ENCODE peak calls at places on chromosomes 16 and 17, in ten cellular contexts. M is HL-60, D is coronary artery, U is AG09309, P is cardiac muscle cell, I is tibial artery, V is cardiac fibroblast, H is choroid plexus epithelial cell, Z is HepG2, R is mammary epithelial cell. O is an unnamed sample.

GRCh38 chr17:55157165-55157564 is 107.6 kb upstream of the HLF start:
- DNase-seq in M (no peak), D (no peak), U (no peak), P (peak; percentile 25), I (no peak), V (peak; percentile 44), H (peak; percentile 77), Z (peak; percentile 48), R (peak; percentile 6), O (no peak)

GRCh38 chr17:50539762-50540440 is 7.1 kb upstream of the SPATA20 start:
- DNase-seq in M (no peak), D (no peak), U (no peak), P (no peak), I (no peak), V (no peak), H (no peak), Z (no peak), R (peak; percentile 92), O (no peak)

GRCh38 chr17:59754547-59754946 is 47.1 kb downstream of the VMP1 start:
- DNase-seq in M (no peak), D (no peak), U (peak; percentile 93), P (peak; percentile 93), I (no peak), V (peak; percentile 92), H (peak; percentile 96), Z (peak; percentile 95), R (peak; percentile 96), O (peak; percentile 96)

GRCh38 chr16:86924537-86924936 is 346.2 kb downstream of the FOXL1 start:
- DNase-seq in M (no peak), D (no peak), U (peak; percentile 61), P (peak; percentile 48), I (no peak), V (peak; percentile 55), H (no peak), Z (no peak), R (peak; percentile 22), O (no peak)

GRCh38 chr17:22463110-22463850 is 771.0 kb downstream of the KCNJ18 start:
- DNase-seq in M (no peak), D (no peak), U (no peak), P (no peak), I (no peak), V (no peak), H (no peak), Z (no peak), R (no peak), O (no peak)

GRCh38 chr17:62807812-62808575 is at the start of gene MARCHF10:
- DNase-seq in M (no peak), D (no peak), U (no peak), P (no peak), I (no peak), V (no peak), H (no peak), Z (no peak), R (no peak), O (no peak)

GRCh38 chr16:81902025-81902424 is 109.2 kb downstream of the SDR42E1 start:
- DNase-seq in M (no peak), D (no peak), U (no peak), P (no peak), I (no peak), V (no peak), H (peak; percentile 85), Z (peak; percentile 34), R (no peak), O (no peak)

GRCh38 chr17:61463068-61463980 is 11.1 kb downstream of the TBX4 start:
- DNase-seq in M (no peak), D (no peak), U (no peak), P (no peak), I (peak; percentile 15), V (no peak), H (no peak), Z (no peak), R (no peak), O (no peak)

GRCh38 chr17:3256575-3256974 is 41.6 kb downstream of the OR3A1 start:
- DNase-seq in M (no peak), D (no peak), U (no peak), P (no peak), I (no peak), V (no peak), H (no peak), Z (no peak), R (no peak), O (no peak)

GRCh38 chr16:84756830-84757229 is 57.0 kb downstream of the USP10 start:
- DNase-seq in M (no peak), D (no peak), U (no peak), P (no peak), I (no peak), V (no peak), H (no peak), Z (no peak), R (no peak), O (no peak)

GRCh38 chr16:1194665-1195392 is 30.2 kb downstream of the TPSG1 start:
- DNase-seq in M (no peak), D (no peak), U (no peak), P (no peak), I (no peak), V (no peak), H (no peak), Z (no peak), R (no peak), O (no peak)
- TF ChIP-seq CTCF in M (no peak), D (peak; percentile 83), U (peak; percentile 71), P (peak; percentile 83), I (peak; percentile 86), V (peak; percentile 48), H (peak; percentile 68), Z (peak; percentile 86), R (peak; percentile 25), O (peak; percentile 60)

GRCh38 chr17:35245196-35245486 is 2.3 kb downstream of the SLFN5 start:
- DNase-seq in M (no peak), D (no peak), U (peak; percentile 96), P (peak; percentile 91), I (no peak), V (peak; percentile 89), H (peak; percentile 95), Z (no peak), R (peak; percentile 92), O (peak; percentile 47)
- H3K4me3 ChIP-seq in M (no peak overlapping the region), D (peak overlapping the region; percentile 77), U (peak overlapping the region; percentile 91), P (no peak overlapping the region), I (no peak overlapping the region), V (peak overlapping the region; percentile 86), H (peak overlapping the region; percentile 88), Z (no peak overlapping the region), R (peak overlapping the region; percentile 24), O (peak overlapping the region; percentile 81)

DNA sequence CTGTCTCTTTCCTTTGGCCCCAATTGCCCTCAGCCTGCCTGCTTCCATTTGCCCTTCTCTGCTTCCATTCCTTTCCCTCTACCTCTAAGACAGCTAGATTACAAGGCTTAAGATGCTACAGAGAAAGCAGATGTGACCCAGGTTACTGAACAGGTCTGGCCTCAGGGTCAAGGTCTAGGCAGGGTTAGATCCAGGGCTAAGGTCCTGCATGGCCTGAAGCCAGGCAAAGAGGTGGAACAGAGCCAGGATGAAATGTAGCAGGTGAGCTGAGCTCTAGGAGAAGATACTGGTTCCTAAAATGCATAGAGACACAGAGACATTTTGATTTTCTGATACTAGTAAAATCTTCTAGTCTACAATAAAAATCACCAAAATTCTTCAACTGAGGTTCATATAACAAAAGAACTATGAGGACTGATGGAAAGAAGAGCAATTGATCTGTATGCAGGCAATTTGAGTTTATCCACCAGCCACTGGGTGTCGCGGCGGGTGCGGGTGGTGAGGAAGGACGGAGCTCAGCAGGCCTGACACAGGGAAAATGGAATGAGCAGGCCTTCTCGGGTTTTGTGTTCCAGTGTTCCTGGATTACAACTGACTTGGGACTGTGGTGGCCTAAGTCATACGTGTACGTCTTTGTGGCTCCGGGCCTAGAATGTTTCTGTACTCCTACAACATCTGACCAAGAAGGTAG is 95.9 kb downstream of the MYH10 start:
- DNase-seq in M (no peak), D (no peak), U (no peak), P (no peak), I (no peak), V (no peak), H (no peak), Z (no peak), R (no peak), O (no peak)
- TF ChIP-seq CTCF in M (no peak), D (no peak), U (no peak), P (no peak), I (no peak), V (no peak), H (no peak), Z (no peak), R (peak; percentile 1), O (no peak)

DNA sequence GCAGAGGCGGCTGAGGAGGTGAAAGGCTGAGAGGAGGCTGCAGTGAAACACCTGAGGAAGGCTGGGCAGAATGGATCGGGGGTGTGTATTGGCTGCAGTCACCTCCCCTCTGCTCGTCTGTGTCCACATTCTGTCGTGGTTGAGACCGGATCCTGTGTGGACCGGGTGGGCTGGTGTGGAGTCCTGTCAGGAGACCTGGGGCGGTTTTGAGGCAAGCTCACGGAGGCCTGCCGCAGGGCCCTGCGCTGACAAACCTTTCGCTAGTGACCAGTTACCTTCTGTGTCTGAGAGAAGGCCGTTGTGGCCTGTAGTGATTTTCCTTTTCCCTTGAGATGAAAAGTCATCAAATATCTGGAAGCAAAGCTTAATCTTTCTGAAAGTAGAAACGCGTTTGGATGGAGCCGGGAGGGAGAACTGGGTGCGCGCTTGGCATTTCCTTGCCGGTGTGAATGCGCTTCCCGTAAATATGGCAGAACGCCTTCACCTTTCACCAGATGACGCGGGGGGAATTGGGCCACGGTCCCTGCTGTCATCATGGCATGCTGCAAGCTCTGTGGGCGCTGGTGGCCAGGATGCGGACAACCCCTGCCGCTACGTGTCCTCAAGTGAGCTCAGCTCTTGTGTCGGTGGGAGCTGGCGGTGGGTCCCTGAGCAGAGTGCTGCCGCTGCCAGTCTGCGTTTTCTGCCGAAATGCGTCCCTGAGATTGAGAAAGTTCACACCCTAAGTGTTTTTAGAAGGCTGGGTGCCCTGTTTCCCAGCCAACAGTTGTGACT is 6.2 kb downstream of the BANP start:
- DNase-seq in M (no peak), D (no peak), U (no peak), P (no peak), I (no peak), V (no peak), H (no peak), Z (no peak), R (no peak), O (no peak)
- H3K4me3 ChIP-seq in M (no peak overlapping the region), D (peak overlapping the region; percentile 12), U (no peak overlapping the region), P (no peak overlapping the region), I (no peak overlapping the region), V (no peak overlapping the region), H (no peak overlapping the region), Z (no peak overlapping the region), R (no peak overlapping the region), O (no peak overlapping the region)

DNA sequence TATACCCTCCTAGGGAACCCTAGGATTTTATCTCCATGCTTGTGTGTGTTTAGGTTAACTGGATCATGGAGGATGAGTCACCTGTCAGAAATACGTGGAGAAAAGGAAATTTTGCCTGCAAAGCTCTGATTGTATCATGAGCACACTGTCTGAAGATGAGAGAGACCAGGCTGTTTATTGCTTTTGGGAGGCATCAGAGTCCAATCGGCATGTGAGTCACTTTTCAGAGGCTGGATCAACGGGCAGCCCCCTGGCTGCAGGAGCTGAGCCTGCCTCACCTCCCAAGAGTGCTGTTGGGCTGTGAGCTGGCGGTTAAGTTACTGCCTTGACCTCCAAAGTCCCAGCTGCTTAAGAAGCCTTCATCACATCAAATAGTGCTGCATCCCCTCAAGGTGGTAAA is 41.5 kb upstream of the MED9 start:
- DNase-seq in M (no peak), D (no peak), U (peak; percentile 75), P (peak; percentile 59), I (no peak), V (peak; percentile 58), H (peak; percentile 78), Z (peak; percentile 80), R (no peak), O (peak; percentile 72)
- TF ChIP-seq CTCF in M (no peak), D (no peak), U (peak; percentile 71), P (peak; percentile 39), I (no peak), V (peak; percentile 68), H (peak; percentile 70), Z (peak; percentile 43), R (no peak), O (peak; percentile 55)

O was measured in HFF-Myc.